ENCODE peak calls at places on chromosome 10, in seven cellular contexts. Y is IMR-90, B is AG08395, V is B cell, N is dorsolateral prefrontal cortex, O is NCI-H1092, D is Caki2. R is an unnamed sample.

GRCh38 chr10:62900829-62901571 is 84.8 kb upstream of the EGR2 start:
- DNase-seq in Y (no peak), B (peak), V (no peak), N (no peak), O (no peak), D (no peak), R (no peak)

GRCh38 chr10:126523071-126523470 is 134.8 kb upstream of the ADAM12 start:
- DNase-seq in Y (no peak), B (no peak), V (no peak), N (no peak), O (no peak), D (no peak), R (no peak)

GRCh38 chr10:17210361-17210760 is 8.9 kb upstream of the TRDMT1 start:
- DNase-seq in Y (peak), B (peak), V (no peak), N (no peak), O (no peak), D (no peak), R (no peak)

GRCh38 chr10:129380279-129380678 is 86.8 kb upstream of the MGMT start:
- DNase-seq in Y (no peak), B (no peak), V (no peak), N (no peak), O (no peak), D (no peak), R (no peak)

GRCh38 chr10:21159669-21160068 is 262.6 kb upstream of the NEBL start:
- DNase-seq in Y (no peak), B (no peak), V (no peak), N (no peak), O (no peak), D (no peak), R (no peak)

GRCh38 chr10:119567978-119568377 is 25.5 kb upstream of the RGS10 start:
- DNase-seq in Y (no peak), B (no peak), V (no peak), N (no peak), O (no peak), D (no peak), R (no peak)

GRCh38 chr10:34941471-34942357 is 126.6 kb upstream of the PARD3 start:
- DNase-seq in Y (peak), B (no peak), V (no peak), N (no peak), O (no peak), D (no peak), R (no peak)

GRCh38 chr10:132397671-132398565 is 918 bp downstream of the PWWP2B start:
- DNase-seq in Y (peak), B (peak), V (peak), N (no peak), O (no peak), D (peak), R (no peak)

GRCh38 chr10:112229096-112229495 is 45.5 kb upstream of the GPAM start:
- DNase-seq in Y (peak), B (no peak), V (no peak), N (no peak), O (no peak), D (no peak), R (no peak)

GRCh38 chr10:114635101-114635500 is 23.0 kb downstream of the ABLIM1 start:
- DNase-seq in Y (no peak), B (no peak), V (no peak), N (no peak), O (no peak), D (no peak), R (no peak)

GRCh38 chr10:56096226-56096517 is 264.9 kb downstream of the ZWINT start:
- DNase-seq in Y (no peak), B (no peak), V (no peak), N (no peak), O (no peak), D (no peak), R (no peak)

GRCh38 chr10:114283091-114283490 is 44.0 kb downstream of the VWA2 start:
- DNase-seq in Y (no peak), B (no peak), V (no peak), N (no peak), O (no peak), D (no peak), R (no peak)

GRCh38 chr10:128971324-128971723 is 495.7 kb upstream of the MGMT start:
- DNase-seq in Y (no peak), B (no peak), V (no peak), N (no peak), O (no peak), D (no peak), R (no peak)

GRCh38 chr10:87850742-87851205 is 12.6 kb downstream of the KLLN start:
- DNase-seq in Y (peak), B (peak), V (peak), N (peak), O (peak), D (peak), R (peak)

GRCh38 chr10:117413928-117414618 is 38.8 kb upstream of the PDZD8 start:
- DNase-seq in Y (no peak), B (peak), V (no peak), N (no peak), O (no peak), D (peak), R (no peak)

R was measured in ascending aorta.